ENCODE peak calls at places on chromosomes 2 and 18, in seven cellular contexts. J is transverse colon, L is spleen, S is K562, P is H1, I is stomach, E is HepG2. F is an unnamed sample.

GRCh38 chr2:234298916-234299315 is 198.0 kb downstream of the ARL4C start:
- DNase-seq in L (no peak), E (no peak), I (no peak), P (no peak), S (no peak), J (no peak), F (no peak)

GRCh38 chr2:127631997-127632581 is 13.9 kb upstream of the GPR17 start:
- DNase-seq in J (no peak), S (no peak), P (no peak), L (peak), I (no peak), E (no peak), F (no peak)

GRCh38 chr2:79801082-79801481 is 288.2 kb downstream of the CTNNA2 start:
- DNase-seq in S (no peak), P (no peak), E (no peak), I (no peak), J (no peak), L (no peak), F (no peak)

GRCh38 chr2:44295113-44295512 is 19.8 kb downstream of the SLC3A1 start:
- DNase-seq in S (no peak), J (no peak), I (peak), L (no peak), P (no peak), E (peak), F (no peak)

GRCh38 chr2:60603533-60604190 is 50.2 kb upstream of the BCL11A start:
- DNase-seq in E (no peak), S (no peak), J (no peak), P (no peak), I (no peak), L (no peak), F (no peak)

GRCh38 chr2:239012936-239013669 is 165.2 kb downstream of the TWIST2 start:
- DNase-seq in S (no peak), J (no peak), E (no peak), I (peak), P (no peak), L (peak), F (no peak)

GRCh38 chr18:26930630-26931029 is 65.1 kb upstream of the AQP4 start:
- DNase-seq in S (no peak), J (no peak), E (no peak), I (no peak), P (no peak), L (no peak), F (no peak)

GRCh38 chr2:46379213-46380037 is 82.2 kb downstream of the EPAS1 start:
- DNase-seq in E (no peak), I (no peak), S (no peak), L (no peak), J (no peak), P (no peak), F (no peak)

GRCh38 chr2:223026357-223027110 is 25.5 kb upstream of the KCNE4 start:
- DNase-seq in E (no peak), S (no peak), J (no peak), P (no peak), L (no peak), I (no peak), F (no peak)

GRCh38 chr2:160252278-160252887 is 52.3 kb upstream of the ITGB6 start:
- DNase-seq in S (peak), J (no peak), E (peak), P (no peak), L (no peak), I (no peak), F (no peak)

GRCh38 chr18:11671156-11671555 is 17.9 kb upstream of the GNAL start:
- DNase-seq in L (no peak), P (no peak), E (no peak), S (no peak), J (no peak), I (no peak), F (no peak)

GRCh38 chr2:138470941-138471340 is 30.6 kb upstream of the SPOPL start:
- DNase-seq in I (no peak), E (no peak), S (no peak), P (no peak), L (no peak), J (no peak), F (no peak)

GRCh38 chr18:35572644-35573043 is 8.9 kb upstream of the GALNT1 start:
- DNase-seq in E (no peak), S (no peak), I (no peak), P (no peak), J (no peak), L (no peak), F (no peak)

GRCh38 chr2:180705122-180705521 is 275.3 kb upstream of the UBE2E3 start:
- DNase-seq in J (no peak), E (no peak), S (no peak), P (no peak), I (no peak), L (no peak), F (no peak)

GRCh38 chr2:174997110-174997509 is 8.1 kb downstream of the CHN1 start:
- DNase-seq in S (no peak), J (no peak), L (no peak), P (no peak), E (no peak), I (no peak), F (no peak)

GRCh38 chr2:231132126-231132525 is 7.3 kb upstream of the HTR2B start:
- DNase-seq in L (no peak), P (no peak), I (no peak), J (no peak), S (no peak), E (no peak), F (no peak)

GRCh38 chr2:38529208-38529607 is 73.5 kb downstream of the HNRNPLL start:
- DNase-seq in S (no peak), J (no peak), E (no peak), P (no peak), I (no peak), L (no peak), F (peak)

GRCh38 chr2:16012626-16013501 is 72.5 kb downstream of the MYCN start:
- DNase-seq in I (peak), S (no peak), P (no peak), J (peak), L (no peak), E (no peak), F (peak)

GRCh38 chr2:112979731-112980130 is 1.9 kb downstream of the IL36G start:
- DNase-seq in L (no peak), S (no peak), I (no peak), E (no peak), J (no peak), P (no peak), F (no peak)

GRCh38 chr2:25539141-25539540 is 134.2 kb downstream of the DTNB start:
- DNase-seq in L (no peak), I (no peak), E (no peak), S (no peak), P (no peak), J (no peak), F (no peak)

GRCh38 chr18:62242955-62243354 is 55.9 kb downstream of the RELCH start:
- DNase-seq in I (no peak), P (no peak), E (no peak), S (no peak), J (no peak), L (no peak), F (no peak)

GRCh38 chr2:130824492-130825061 is 12.1 kb upstream of the ARHGEF4 start:
- DNase-seq in P (no peak), I (no peak), L (no peak), E (no peak), S (no peak), J (no peak), F (no peak)

GRCh38 chr2:48287971-48288370 is 242.0 kb upstream of the STON1 start:
- DNase-seq in P (no peak), I (no peak), L (no peak), E (no peak), J (no peak), S (no peak), F (no peak)

GRCh38 chr18:24633121-24633520 is 172.7 kb downstream of the HRH4 start:
- DNase-seq in J (no peak), E (no peak), L (no peak), P (no peak), I (no peak), S (no peak), F (no peak)

GRCh38 chr2:44247924-44248323 is 27.4 kb upstream of the SLC3A1 start:
- DNase-seq in E (no peak), L (no peak), P (no peak), I (no peak), J (no peak), S (no peak), F (no peak)

GRCh38 chr2:9735335-9735734 is 104.5 kb upstream of the YWHAQ start:
- DNase-seq in E (no peak), J (no peak), S (no peak), P (no peak), I (no peak), L (no peak), F (no peak)

GRCh38 chr18:36897253-36897652 is 68.3 kb downstream of the KIAA1328 start:
- DNase-seq in S (no peak), E (no peak), L (no peak), I (no peak), P (no peak), J (no peak), F (no peak)

GRCh38 chr2:175363719-175364118 is 182.2 kb upstream of the ATP5MC3 start:
- DNase-seq in E (no peak), J (peak), L (no peak), S (no peak), P (no peak), I (no peak), F (no peak)

GRCh38 chr2:240604291-240604938 is 17.9 kb downstream of the CAPN10 start:
- DNase-seq in J (peak), P (peak), I (peak), S (peak), L (peak), E (peak), F (peak)

GRCh38 chr2:42742740-42743666 is 20.9 kb downstream of the OXER1 start:
- DNase-seq in J (no peak), E (no peak), P (no peak), S (no peak), L (no peak), I (no peak), F (no peak)

GRCh38 chr18:79526468-79527460 is 131.0 kb downstream of the NFATC1 start:
- DNase-seq in J (peak), I (no peak), L (peak), S (peak), P (no peak), E (no peak), F (peak)

GRCh38 chr2:207219716-207220414 is 54.1 kb upstream of the KLF7 start:
- DNase-seq in E (no peak), J (no peak), L (no peak), I (no peak), S (no peak), P (no peak), F (no peak)

GRCh38 chr18:42131044-42131939 is 176.3 kb downstream of the PIK3C3 start:
- DNase-seq in J (peak), L (peak), P (no peak), I (no peak), E (no peak), S (no peak), F (no peak)

GRCh38 chr2:127953849-127954248 is 68.1 kb upstream of the AMMECR1L start:
- DNase-seq in S (no peak), L (no peak), I (no peak), P (no peak), J (no peak), E (no peak), F (no peak)

GRCh38 chr18:2147424-2147823 is 423.9 kb downstream of the METTL4 start:
- DNase-seq in I (no peak), J (no peak), P (no peak), S (no peak), E (no peak), L (no peak), F (no peak)

GRCh38 chr2:232886632-232887031 is 16.6 kb downstream of the SNORC start:
- DNase-seq in I (no peak), E (no peak), J (no peak), L (no peak), S (no peak), P (no peak), F (peak)

GRCh38 chr2:238103465-238104070 is 3.4 kb downstream of the ESPNL start:
- DNase-seq in E (no peak), S (no peak), P (no peak), L (peak), I (peak), J (peak), F (no peak)

GRCh38 chr2:224925822-224926124 is 116.5 kb downstream of the DOCK10 start:
- DNase-seq in S (no peak), P (no peak), E (no peak), L (no peak), J (no peak), I (no peak), F (no peak)

GRCh38 chr2:55010149-55010591 is 40.1 kb downstream of the RTN4 start:
- DNase-seq in E (no peak), J (peak), P (no peak), S (no peak), I (peak), L (peak), F (no peak)
- TF ChIP-seq POLR2AphosphoS5 in E (no peak), J (peak), P (peak), S (no peak), I (peak), L (no peak), F (no peak)

DNA sequence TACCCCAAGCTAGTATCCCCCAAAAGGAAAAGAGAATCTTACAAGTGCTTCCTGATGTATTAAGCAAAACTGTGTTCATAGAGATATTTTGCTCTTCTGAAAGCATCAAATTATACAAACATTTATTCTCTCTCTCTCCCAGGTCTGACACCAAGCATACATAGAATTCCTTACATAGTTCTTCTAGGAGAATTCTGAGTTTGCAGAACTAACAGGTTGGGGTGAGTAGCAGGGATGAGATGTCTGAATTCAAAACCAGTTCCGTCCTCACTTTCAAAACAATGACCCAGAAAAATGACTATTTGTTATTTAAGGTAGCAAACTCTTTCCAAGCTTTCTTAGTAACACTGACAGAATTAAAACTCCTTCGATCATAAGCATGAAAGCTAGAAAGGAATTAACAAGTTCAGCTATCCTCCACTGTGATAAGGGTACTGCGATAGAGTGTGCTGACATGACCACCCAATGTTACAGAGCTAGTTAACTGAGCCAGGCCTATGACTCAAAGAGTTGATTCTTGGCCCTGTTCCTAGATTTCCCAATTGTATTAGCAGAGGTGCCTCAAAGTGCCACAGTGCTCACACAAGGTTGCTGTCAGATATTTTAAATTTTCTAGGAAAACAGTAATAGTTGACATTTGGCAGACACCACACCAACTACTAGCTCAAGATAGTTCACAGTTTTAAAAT is 85.8 kb upstream of the SETBP1 start:
- DNase-seq in L (no peak), I (no peak), P (no peak), J (no peak), S (no peak), E (no peak), F (no peak)
- H3K27ac ChIP-seq in L (no peak), I (no peak), P (no peak), J (no peak), S (no peak), E (no peak), F (no peak)

GRCh38 chr2:218569661-218570500 is 1.2 kb downstream of the CNOT9 start:
- DNase-seq in I (peak), E (peak), L (no peak), J (peak), P (no peak), S (no peak), F (no peak)

GRCh38 chr2:218567797-218568189 is 358 bp downstream of the USP37 start:
- DNase-seq in E (no peak), I (no peak), J (no peak), S (no peak), P (no peak), L (no peak), F (no peak)

GRCh38 chr2:218568190-218569037 is at the start of the genes CNOT9 and USP37:
- DNase-seq in J (peak), P (peak), S (peak), L (peak), E (peak), I (peak), F (peak)

GRCh38 chr2:218570850-218571249 is 2.2 kb downstream of the CNOT9 start:
- DNase-seq in S (no peak), E (no peak), L (no peak), J (no peak), P (no peak), I (no peak), F (no peak)

GRCh38 chr2:218569038-218569431 is 396 bp downstream of the CNOT9 start:
- DNase-seq in P (no peak), J (peak), S (no peak), I (peak), E (peak), L (peak), F (peak)
- TF ChIP-seq POLR2AphosphoS5 in P (no peak), J (no peak), S (no peak), I (no peak), E (no peak), L (peak), F (no peak)

GRCh38 chr18:63346471-63347183 is 20.4 kb downstream of the KDSR start:
- DNase-seq in P (no peak), E (no peak), I (no peak), L (no peak), J (no peak), S (no peak), F (no peak)
- H3K27ac ChIP-seq in P (no peak), E (no peak), I (no peak), L (no peak), J (peak), S (no peak), F (no peak)

GRCh38 chr18:8843005-8843404 is 137.6 kb downstream of the MTCL1 start:
- DNase-seq in P (no peak), L (no peak), S (no peak), I (no peak), E (no peak), J (no peak), F (no peak)

GRCh38 chr18:8842506-8842905 is 137.2 kb downstream of the MTCL1 start:
- DNase-seq in S (no peak), E (no peak), I (no peak), L (no peak), P (no peak), J (no peak), F (no peak)

GRCh38 chr18:8841781-8842485 is 136.6 kb downstream of the MTCL1 start:
- DNase-seq in S (no peak), P (no peak), L (no peak), I (no peak), J (no peak), E (no peak), F (no peak)

GRCh38 chr18:8847066-8847755 is 141.9 kb downstream of the MTCL1 start:
- DNase-seq in P (no peak), S (no peak), E (no peak), J (no peak), I (no peak), L (no peak), F (peak)

GRCh38 chr18:8844721-8845148 is 139.4 kb downstream of the MTCL1 start:
- DNase-seq in P (no peak), I (no peak), L (no peak), E (no peak), S (no peak), J (no peak), F (peak)
- TF ChIP-seq POLR2AphosphoS5 in P (no peak), I (no peak), L (no peak), E (no peak), S (no peak), J (no peak), F (no peak)

GRCh38 chr2:28209864-28210263 is 182.8 kb upstream of the FOSL2 start:
- DNase-seq in S (no peak), L (no peak), E (no peak), I (no peak), J (no peak), P (no peak), F (no peak)
- H3K27ac ChIP-seq in S (no peak), L (no peak), E (no peak), I (peak), J (peak), P (no peak), F (no peak)

DNA sequence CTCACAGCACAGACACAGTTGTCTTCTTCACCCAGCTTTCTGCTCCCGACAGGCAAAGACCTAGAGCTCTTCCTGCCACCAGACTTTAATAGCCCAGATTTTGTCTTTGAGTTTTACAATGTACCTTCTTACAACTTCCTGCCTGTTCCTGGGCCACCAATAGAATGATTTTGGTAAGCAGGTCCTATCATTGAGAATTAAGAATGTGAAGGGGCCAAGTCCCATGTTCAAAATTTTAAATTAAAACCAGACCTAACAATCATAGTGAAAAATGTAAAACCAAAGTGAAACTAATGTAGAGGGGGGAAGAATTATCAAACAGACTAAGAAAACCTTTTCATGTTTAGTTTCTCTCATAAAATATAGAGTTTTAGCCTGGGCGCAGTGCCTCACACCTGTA is 72.8 kb downstream of the SP3 start:
- DNase-seq in I (no peak), J (no peak), L (no peak), S (no peak), P (no peak), E (no peak), F (no peak)
- TF ChIP-seq POLR2AphosphoS5 in I (no peak), J (no peak), L (no peak), S (no peak), P (no peak), E (no peak), F (no peak)

GRCh38 chr2:73998451-73998850 is 13.7 kb downstream of the TET3 start:
- DNase-seq in S (no peak), P (no peak), I (no peak), E (no peak), L (no peak), J (no peak), F (no peak)
- H3K27ac ChIP-seq in S (no peak), P (no peak), I (no peak), E (no peak), L (no peak), J (no peak), F (no peak)

F was measured in upper lobe of left lung.